ENCODE peak calls at places on chromosomes 2 and 18, in nine cellular contexts. B, L, V, P, F, E, S, O and G are unnamed samples.

GRCh38 chr18:12048010-12048826 is 45.4 kb upstream of the ANKRD62 start:
- DNase-seq in B (no peak), L (no peak), V (no peak), P (no peak), F (no peak), E (no peak), S (no peak), O (no peak), G (no peak)

GRCh38 chr2:47232738-47233415 is 77.8 kb upstream of the STPG4 start:
- DNase-seq in B (no peak), L (no peak), V (no peak), P (no peak), F (no peak), E (no peak), S (no peak), O (no peak), G (peak)

GRCh38 chr2:171813126-171813525 is 80.9 kb downstream of the SLC25A12 start:
- DNase-seq in B (no peak), L (no peak), V (no peak), P (no peak), F (no peak), E (no peak), S (no peak), O (no peak), G (no peak)

GRCh38 chr2:10428355-10428754 is 19.8 kb downstream of the ODC1 start:
- DNase-seq in B (no peak), L (no peak), V (no peak), P (no peak), F (no peak), E (no peak), S (no peak), O (no peak), G (no peak)

GRCh38 chr2:5696741-5697521 is 4.7 kb downstream of the SOX11 start:
- DNase-seq in B (no peak), L (no peak), V (no peak), P (no peak), F (no peak), E (no peak), S (peak), O (no peak), G (peak)

GRCh38 chr2:131120815-131121317 is 15.7 kb downstream of the PLEKHB2 start:
- DNase-seq in B (no peak), L (no peak), V (no peak), P (no peak), F (no peak), E (no peak), S (no peak), O (no peak), G (no peak)

GRCh38 chr2:150538582-150539236 is 51.2 kb upstream of the RND3 start:
- DNase-seq in B (no peak), L (no peak), V (no peak), P (peak), F (peak), E (no peak), S (no peak), O (no peak), G (peak)

GRCh38 chr2:152483276-152483996 is 148.5 kb downstream of the FMNL2 start:
- DNase-seq in B (no peak), L (no peak), V (no peak), P (no peak), F (no peak), E (no peak), S (peak), O (no peak), G (peak)

GRCh38 chr2:195706161-195706900 is 49.3 kb downstream of the SLC39A10 start:
- DNase-seq in B (no peak), L (no peak), V (no peak), P (peak), F (peak), E (no peak), S (peak), O (no peak), G (peak)

GRCh38 chr18:76457475-76457874 is 37.6 kb downstream of the ZNF516 start:
- DNase-seq in B (no peak), L (no peak), V (no peak), P (no peak), F (no peak), E (no peak), S (no peak), O (no peak), G (no peak)

GRCh38 chr2:218293715-218294429 is 1.6 kb upstream of the TMBIM1 start:
- DNase-seq in B (no peak), L (no peak), V (no peak), P (no peak), F (no peak), E (no peak), S (no peak), O (no peak), G (no peak)

GRCh38 chr2:219446101-219446504 is 11.5 kb downstream of the SPEG start:
- DNase-seq in B (no peak), L (no peak), V (peak), P (peak), F (peak), E (no peak), S (peak), O (no peak), G (peak)